ENCODE peak calls at places on chromosome 2, in seven cellular contexts. P, S, G, U, F, O and Q are unnamed samples.

GRCh38 chr2:209727077-209727476 is 44.6 kb upstream of the UNC80 start:
- DNase-seq in S (no peak), F (no peak), O (no peak), P (no peak), G (no peak), U (no peak), Q (no peak)

GRCh38 chr2:14199040-14199439 is 433.5 kb upstream of the LRATD1 start:
- DNase-seq in F (no peak), O (peak), U (peak), P (no peak), S (no peak), G (no peak), Q (no peak)

GRCh38 chr2:36515538-36515937 is 82.4 kb downstream of the FEZ2 start:
- DNase-seq in P (no peak), O (no peak), G (no peak), U (no peak), S (peak), F (no peak), Q (no peak)

GRCh38 chr2:45443012-45443411 is 168.1 kb downstream of the SRBD1 start:
- DNase-seq in P (no peak), O (no peak), G (no peak), S (no peak), F (no peak), U (no peak), Q (no peak)

GRCh38 chr2:113248997-113249770 is 29.5 kb downstream of the PAX8 start:
- DNase-seq in O (peak), P (peak), G (peak), S (peak), F (peak), U (peak), Q (peak)

GRCh38 chr2:9374071-9374730 is 49.1 kb downstream of the ITGB1BP1 start:
- DNase-seq in G (no peak), S (no peak), O (no peak), P (peak), F (no peak), U (no peak), Q (no peak)

GRCh38 chr2:200749631-200750322 is 61.9 kb upstream of the BZW1 start:
- DNase-seq in S (no peak), P (no peak), O (no peak), U (no peak), G (peak), F (no peak), Q (no peak)

GRCh38 chr2:66575625-66576371 is 140.9 kb downstream of the MEIS1 start:
- DNase-seq in U (no peak), F (no peak), G (peak), P (no peak), O (no peak), S (no peak), Q (no peak)

GRCh38 chr2:177651833-177652232 is 259.3 kb downstream of the AGPS start:
- DNase-seq in P (no peak), S (no peak), U (no peak), G (no peak), F (no peak), O (no peak), Q (no peak)

GRCh38 chr2:8158714-8159113 is 523.1 kb upstream of the ID2 start:
- DNase-seq in O (no peak), S (no peak), U (no peak), G (no peak), P (no peak), F (no peak), Q (no peak)

GRCh38 chr2:185942855-185943254 is 204.3 kb downstream of the FSIP2 start:
- DNase-seq in G (no peak), F (no peak), P (no peak), O (no peak), U (no peak), S (no peak), Q (no peak)

GRCh38 chr2:105376789-105377231 is 22.0 kb downstream of the FHL2 start:
- DNase-seq in P (no peak), U (peak), S (peak), O (peak), F (no peak), G (peak), Q (no peak)

GRCh38 chr2:238847841-238848565 is at the start of gene TWIST2:
- DNase-seq in G (peak), O (peak), U (peak), F (no peak), P (no peak), S (peak), Q (no peak)

GRCh38 chr2:150480971-150481830 is 6.3 kb downstream of the RND3 start:
- DNase-seq in S (peak), O (peak), P (no peak), F (no peak), G (no peak), U (peak), Q (no peak)

GRCh38 chr2:214960677-214961076 is 151.2 kb upstream of the BARD1 start:
- DNase-seq in S (peak), G (peak), P (no peak), O (peak), U (peak), F (no peak), Q (no peak)

GRCh38 chr2:203960791-203961190 is 24.2 kb downstream of the ICOS start:
- DNase-seq in O (no peak), U (peak), F (no peak), P (no peak), G (no peak), S (no peak), Q (no peak)

GRCh38 chr2:69043736-69044400 is 30.9 kb downstream of the ANTXR1 start:
- DNase-seq in G (no peak), U (no peak), P (no peak), S (peak), O (peak), F (no peak), Q (no peak)

GRCh38 chr2:239161711-239162140 is 239.1 kb downstream of the HDAC4 start:
- DNase-seq in O (no peak), S (no peak), P (peak), U (no peak), G (no peak), F (no peak), Q (no peak)

GRCh38 chr2:221527759-221528444 is 44.2 kb downstream of the EPHA4 start:
- DNase-seq in S (peak), P (no peak), G (peak), U (no peak), F (no peak), O (no peak), Q (no peak)

GRCh38 chr2:96107883-96108551 is 8.4 kb downstream of the ADRA2B start:
- DNase-seq in O (no peak), U (no peak), S (no peak), G (no peak), P (no peak), F (peak), Q (no peak)

GRCh38 chr2:110946892-110947291 is 173.8 kb upstream of the BCL2L11 start:
- DNase-seq in O (no peak), U (no peak), S (no peak), G (no peak), F (no peak), P (no peak), Q (no peak)

GRCh38 chr2:164710252-164710633 is 89.0 kb upstream of the GRB14 start:
- DNase-seq in F (no peak), U (peak), S (no peak), O (peak), P (no peak), G (peak), Q (no peak)

GRCh38 chr2:69601179-69601612 is 42.3 kb downstream of the AAK1 start:
- DNase-seq in O (peak), U (peak), G (peak), S (peak), P (no peak), F (no peak), Q (no peak)

GRCh38 chr2:215780891-215781290 is 232.5 kb downstream of the MREG start:
- DNase-seq in P (no peak), U (no peak), G (no peak), F (no peak), S (no peak), O (no peak), Q (no peak)

GRCh38 chr2:69437751-69438154 is 518 bp upstream of the NFU1 start:
- DNase-seq in O (peak), S (no peak), G (no peak), U (no peak), P (no peak), F (no peak), Q (no peak)

GRCh38 chr2:189261431-189261841 is 81.9 kb upstream of the COL5A2 start:
- DNase-seq in G (peak), O (peak), S (peak), U (peak), F (no peak), P (no peak), Q (no peak)

GRCh38 chr2:19408592-19408991 is 50.2 kb upstream of the OSR1 start:
- DNase-seq in O (peak), F (no peak), G (peak), S (peak), U (peak), P (no peak), Q (no peak)

GRCh38 chr2:111189106-111189505 is 68.4 kb downstream of the BCL2L11 start:
- DNase-seq in F (no peak), G (no peak), S (no peak), P (no peak), O (no peak), U (no peak), Q (no peak)

GRCh38 chr2:240762971-240763370 is 57.0 kb downstream of the KIF1A start:
- DNase-seq in P (no peak), G (no peak), S (no peak), F (no peak), O (no peak), U (no peak), Q (no peak)

GRCh38 chr2:25976884-25977741 is 5.2 kb downstream of the KIF3C start:
- DNase-seq in G (no peak), S (peak), U (peak), P (no peak), F (no peak), O (peak), Q (no peak)

GRCh38 chr2:199471443-199472057 is 13.8 kb upstream of the SATB2 start:
- DNase-seq in G (peak), O (peak), P (peak), U (peak), F (no peak), S (no peak), Q (no peak)

GRCh38 chr2:199470672-199471442 is 13.1 kb upstream of the SATB2 start:
- DNase-seq in S (no peak), U (no peak), P (no peak), O (no peak), F (no peak), G (no peak), Q (no peak)

GRCh38 chr2:199468561-199469513 is 11.1 kb upstream of the SATB2 start:
- DNase-seq in P (no peak), U (no peak), G (no peak), F (no peak), S (no peak), O (no peak), Q (no peak)

GRCh38 chr2:199470361-199470671 is 12.6 kb upstream of the SATB2 start:
- DNase-seq in S (no peak), O (no peak), F (no peak), P (no peak), G (no peak), U (no peak), Q (no peak)

DNA sequence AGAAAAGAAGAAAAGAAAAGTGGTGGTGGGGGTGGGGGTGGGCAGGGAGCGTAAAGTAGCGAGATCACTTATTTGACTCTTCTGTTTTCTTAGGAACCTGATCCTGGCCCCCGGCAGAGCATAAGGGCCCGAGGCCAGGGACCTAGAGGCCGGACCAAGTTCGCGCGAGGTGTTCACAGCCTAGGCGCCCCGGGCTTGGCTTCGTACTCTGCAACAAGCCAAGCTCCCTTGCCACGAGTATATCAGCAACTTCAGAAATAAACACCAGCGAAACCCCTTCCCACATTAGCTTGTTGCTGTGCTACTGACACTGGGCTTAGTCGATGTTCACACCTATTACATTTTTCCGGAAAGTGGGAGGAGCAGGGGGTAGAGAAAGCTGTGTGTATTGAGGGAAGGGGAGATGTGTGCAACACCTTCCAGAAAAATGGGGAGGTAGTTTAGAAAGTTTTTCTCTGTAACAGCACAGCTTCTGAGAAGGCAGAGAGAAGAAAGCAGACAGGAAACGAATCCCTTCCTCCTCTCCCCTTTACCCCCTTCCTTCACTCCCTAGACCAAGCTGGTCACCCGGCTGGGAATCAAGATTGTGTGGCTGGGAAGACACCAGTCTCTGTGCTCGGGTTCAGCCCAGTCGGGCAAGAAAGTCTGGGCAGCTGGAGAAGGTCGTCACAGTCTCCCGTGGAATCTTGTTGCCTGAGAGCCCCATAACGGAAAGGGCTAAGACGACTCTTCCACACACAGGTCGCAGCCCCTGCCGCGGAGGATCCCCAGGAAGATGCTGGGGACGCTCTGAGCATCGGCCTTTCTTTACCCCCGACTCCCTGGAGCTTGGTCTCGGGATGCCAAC is 12.0 kb upstream of the SATB2 start:
- DNase-seq in O (no peak), G (no peak), P (no peak), U (no peak), F (no peak), S (no peak), Q (no peak)
- H3K4me3 ChIP-seq in O (no peak), G (no peak), P (peak), U (no peak), F (no peak), S (no peak), Q (no peak)

GRCh38 chr2:191012346-191012745 is 1.6 kb downstream of the STAT1 start:
- DNase-seq in O (peak), P (no peak), S (no peak), F (no peak), U (no peak), G (no peak), Q (no peak)

GRCh38 chr2:191014653-191015020 is 666 bp upstream of the STAT1 start:
- DNase-seq in S (no peak), U (no peak), O (no peak), G (no peak), F (no peak), P (no peak), Q (no peak)

GRCh38 chr2:191013617-191013875 is 425 bp downstream of the STAT1 start:
- DNase-seq in S (no peak), U (no peak), G (peak), P (no peak), O (peak), F (no peak), Q (no peak)

GRCh38 chr2:191013876-191014652 is at the start of gene STAT1:
- DNase-seq in G (peak), O (peak), S (peak), P (peak), U (peak), F (peak), Q (peak)

GRCh38 chr2:191012845-191013616 is 940 bp downstream of the STAT1 start:
- DNase-seq in S (no peak), P (no peak), U (peak), F (no peak), G (peak), O (no peak), Q (peak)
- H3K4me3 ChIP-seq in S (peak), P (peak), U (peak), F (peak), G (peak), O (peak), Q (peak)

GRCh38 chr2:201856561-201856960 is 50.2 kb downstream of the CDK15 start:
- DNase-seq in S (no peak), F (no peak), G (no peak), O (no peak), U (no peak), P (no peak), Q (no peak)

GRCh38 chr2:201859886-201860285 is 53.5 kb downstream of the CDK15 start:
- DNase-seq in U (no peak), O (no peak), P (no peak), S (no peak), G (no peak), F (no peak), Q (no peak)

GRCh38 chr2:201857326-201857725 is 51.0 kb downstream of the CDK15 start:
- DNase-seq in S (no peak), O (no peak), F (no peak), G (no peak), U (no peak), P (no peak), Q (no peak)

GRCh38 chr2:201858781-201859180 is 52.4 kb downstream of the CDK15 start:
- DNase-seq in S (no peak), G (peak), P (no peak), U (no peak), F (no peak), O (no peak), Q (no peak)

DNA sequence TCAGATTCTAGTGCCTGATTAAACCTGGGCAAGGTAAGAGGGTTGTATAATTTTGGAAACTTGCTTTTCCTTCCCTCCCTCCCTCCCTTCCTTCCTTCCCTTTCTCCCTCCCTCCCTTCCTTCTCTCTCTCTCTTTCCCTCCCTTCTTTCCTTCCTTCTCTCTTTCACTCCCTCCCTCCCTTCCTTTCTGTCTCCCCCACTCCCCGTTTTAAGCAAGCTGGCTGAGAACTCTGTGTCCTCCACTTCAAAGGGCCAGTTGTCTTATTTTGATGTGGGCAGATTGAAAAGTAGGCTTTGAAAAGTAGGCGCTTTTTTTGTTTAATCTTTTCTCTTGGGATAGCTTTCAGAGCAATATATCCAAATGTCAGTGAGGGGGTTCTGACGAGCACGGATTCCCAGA is 51.9 kb downstream of the CDK15 start:
- DNase-seq in S (no peak), P (no peak), G (no peak), O (no peak), F (no peak), U (no peak), Q (no peak)
- H3K4me3 ChIP-seq in S (no peak), P (peak), G (no peak), O (no peak), F (no peak), U (no peak), Q (no peak)

DNA sequence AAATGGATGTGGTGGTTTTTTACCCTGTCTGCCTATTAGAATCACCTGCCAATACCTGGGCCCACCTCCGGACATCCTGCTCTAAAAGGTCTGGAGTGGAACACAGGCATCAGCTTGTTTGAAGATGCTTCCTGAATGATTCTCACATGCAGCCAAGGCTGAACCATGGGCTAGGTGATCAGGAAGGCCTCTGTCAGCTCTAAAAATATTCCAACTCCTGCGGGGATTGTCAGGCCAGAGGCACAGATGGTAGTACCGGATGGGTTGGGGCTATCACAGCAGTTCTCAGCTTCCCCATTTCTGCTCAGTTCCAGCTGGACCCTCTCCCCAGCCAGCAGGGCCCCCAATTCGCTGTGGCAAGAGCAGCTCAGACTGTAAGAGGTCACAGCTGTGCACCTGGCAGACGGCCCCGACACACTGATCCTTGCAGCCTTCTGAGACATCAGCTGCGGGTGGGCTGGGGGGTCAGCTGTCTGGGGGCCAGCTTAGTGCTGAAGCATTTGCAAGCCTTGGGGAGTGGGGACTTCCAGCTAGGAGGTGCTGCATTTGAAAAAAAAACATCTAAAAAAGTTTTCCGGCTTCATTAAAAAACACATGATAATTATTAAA is 43.6 kb upstream of the TCF7L1 start:
- DNase-seq in U (no peak), P (no peak), G (no peak), O (no peak), S (no peak), F (no peak), Q (no peak)
- H3K4me3 ChIP-seq in U (no peak), P (no peak), G (no peak), O (no peak), S (no peak), F (no peak), Q (no peak)

DNA sequence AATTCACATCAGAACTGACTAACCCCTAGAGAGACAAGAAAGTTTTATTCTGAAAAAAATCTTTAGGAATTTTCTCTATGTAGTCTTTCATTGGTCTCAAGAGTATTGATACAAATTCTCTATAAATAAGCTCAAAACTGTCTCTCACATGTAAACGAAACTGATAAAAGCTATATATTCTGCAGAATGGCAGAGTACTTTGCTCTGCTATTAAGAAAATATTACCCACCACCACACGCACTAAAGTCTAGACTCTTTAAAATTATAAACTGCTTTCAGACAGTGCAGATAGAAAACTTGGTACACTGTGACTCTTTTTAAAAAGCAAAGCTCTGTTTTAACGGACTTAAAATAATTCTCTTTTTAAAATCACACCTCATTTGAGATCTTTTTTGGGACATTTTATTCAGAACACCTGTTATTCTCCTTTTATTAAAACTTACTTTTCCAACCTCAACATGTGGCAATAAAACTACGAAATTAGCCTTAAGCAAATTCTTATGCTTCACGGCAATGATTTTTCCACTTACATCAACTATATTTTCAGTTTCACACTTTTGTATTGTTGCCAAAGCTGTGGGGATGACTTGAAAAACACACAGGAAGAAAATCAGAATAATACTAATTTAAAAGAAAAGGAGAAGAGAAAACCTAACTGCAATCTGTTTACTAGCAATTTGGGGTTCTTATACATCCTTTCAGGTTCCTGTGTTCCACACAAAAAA is 58.0 kb downstream of the CCDC88A start:
- DNase-seq in S (no peak), F (no peak), O (no peak), G (no peak), U (no peak), P (no peak), Q (no peak)
- H3K4me3 ChIP-seq in S (no peak), F (no peak), O (no peak), G (no peak), U (no peak), P (no peak), Q (no peak)

GRCh38 chr2:46548103-46548486 is 68.7 kb downstream of the TMEM247 start:
- DNase-seq in O (no peak), F (no peak), G (no peak), S (no peak), U (no peak), P (no peak), Q (no peak)
- H3K4me3 ChIP-seq in O (no peak), F (no peak), G (no peak), S (no peak), U (no peak), P (no peak), Q (no peak)